ENCODE peak calls at places on chromosomes 6 and 20, in five cellular contexts. N is stomach, F is mammary epithelial cell, B is HCT116, T is breast epithelium. X is an unnamed sample.

GRCh38 chr6:47084530-47084929 is 42.4 kb upstream of the ADGRF1 start:
- DNase-seq in N (no peak), F (no peak), B (no peak), T (no peak), X (peak; percentile 37)

GRCh38 chr6:31578461-31579118 is 3.2 kb downstream of the TNF start:
- DNase-seq in N (no peak), F (peak; percentile 95), B (no peak), T (no peak), X (no peak)

GRCh38 chr20:61312909-61313308 is 60.8 kb downstream of the CDH4 start:
- DNase-seq in N (no peak), F (no peak), B (no peak), T (no peak), X (no peak)

GRCh38 chr6:113879186-113880096 is 22.3 kb downstream of the MARCKS start:
- DNase-seq in N (peak; percentile 54), F (peak; percentile 64), B (peak; percentile 68), T (no peak), X (peak; percentile 70)

GRCh38 chr20:21202284-21202683 is 76.4 kb downstream of the KIZ start:
- DNase-seq in N (no peak), F (peak; percentile 17), B (peak; percentile 50), T (no peak), X (peak; percentile 27)

GRCh38 chr6:155498370-155498769 is 42.7 kb upstream of the NOX3 start:
- DNase-seq in N (no peak), F (no peak), B (no peak), T (no peak), X (no peak)

GRCh38 chr6:7737867-7738266 is 12.0 kb downstream of the BMP6 start:
- DNase-seq in N (no peak), F (no peak), B (no peak), T (no peak), X (no peak)

GRCh38 chr20:32902456-32903420 is 44.0 kb downstream of the EFCAB8 start:
- DNase-seq in N (peak; percentile 60), F (peak; percentile 36), B (peak; percentile 27), T (no peak), X (peak; percentile 66)

GRCh38 chr20:57690525-57690924 is 19.3 kb downstream of the PMEPA1 start:
- DNase-seq in N (no peak), F (no peak), B (no peak), T (no peak), X (no peak)

GRCh38 chr6:95815389-95816056 is 200.3 kb upstream of the FUT9 start:
- DNase-seq in N (peak; percentile 28), F (no peak), B (no peak), T (no peak), X (no peak)

GRCh38 chr6:41938590-41938989 is 3.0 kb downstream of the CCND3 start:
- DNase-seq in N (no peak), F (no peak), B (no peak), T (no peak), X (no peak)
- H3K4me1 ChIP-seq in N (peaks cover 73% of the 10 kb centered on the region), F (peaks cover 42% of the 10 kb centered on the region), B (peaks cover 35% of the 10 kb centered on the region), T (peaks cover 26% of the 10 kb centered on the region), X (peaks cover 6% of the 10 kb centered on the region)

DNA sequence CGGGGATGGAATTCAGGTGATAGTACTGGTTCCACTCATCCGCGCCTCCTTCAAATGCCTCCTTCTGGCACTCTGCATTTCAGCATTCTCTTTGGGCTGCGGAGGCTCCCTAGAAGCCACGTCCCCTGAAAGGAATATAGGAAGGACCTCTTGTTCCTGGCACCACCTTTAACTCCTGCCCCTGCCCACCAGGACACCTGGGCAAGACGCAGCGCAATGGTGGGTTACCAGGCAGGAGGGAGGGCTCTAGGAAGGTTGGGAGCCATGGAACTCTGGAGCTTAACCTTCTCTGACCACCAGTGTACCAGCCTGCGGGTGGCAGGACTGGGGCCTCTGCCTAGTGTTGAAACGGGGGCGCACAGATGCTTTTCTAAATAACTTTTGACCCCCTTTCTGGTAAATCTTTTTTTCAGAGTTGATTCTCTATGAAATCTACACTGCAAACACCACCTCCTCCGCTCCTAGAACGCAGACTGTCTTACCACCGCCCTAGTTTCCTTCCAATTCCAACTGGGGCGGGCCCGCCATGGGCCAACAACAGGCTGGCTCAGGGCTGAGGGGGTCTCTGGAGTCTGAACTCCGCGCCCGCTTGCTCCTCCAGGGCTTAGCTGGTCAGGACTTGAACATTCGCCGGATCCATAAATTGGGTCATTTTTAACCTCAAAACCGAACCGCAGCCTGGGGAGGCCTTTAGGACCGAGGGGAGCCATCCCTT is 871 bp upstream of the SYNDIG1 start:
- DNase-seq in N (no peak), F (no peak), B (no peak), T (no peak), X (no peak)
- H3K27me3 ChIP-seq in N (no peaks in the 10 kb centered on the region), F (no peaks in the 10 kb centered on the region), B (peaks cover 31% of the 10 kb centered on the region), T (peaks cover 7% of the 10 kb centered on the region), X (peaks cover 69% of the 10 kb centered on the region)

GRCh38 chr20:62694868-62695267 is 13.8 kb upstream of the NTSR1 start:
- DNase-seq in N (no peak), F (no peak), B (no peak), T (no peak), X (no peak)

GRCh38 chr20:62695448-62696414 is 12.9 kb upstream of the NTSR1 start:
- DNase-seq in N (no peak), F (no peak), B (no peak), T (no peak), X (no peak)

GRCh38 chr20:62697468-62697912 is 11.1 kb upstream of the NTSR1 start:
- DNase-seq in N (no peak), F (no peak), B (no peak), T (no peak), X (no peak)

GRCh38 chr20:62696999-62697398 is 11.6 kb upstream of the NTSR1 start:
- DNase-seq in N (no peak), F (no peak), B (no peak), T (no peak), X (no peak)

GRCh38 chr20:62696431-62696957 is 12.1 kb upstream of the NTSR1 start:
- DNase-seq in N (no peak), F (no peak), B (no peak), T (no peak), X (no peak)
- TF ChIP-seq CTCF in N (no peak), F (no peak), B (no peak), T (no peak), X (no peak)

DNA sequence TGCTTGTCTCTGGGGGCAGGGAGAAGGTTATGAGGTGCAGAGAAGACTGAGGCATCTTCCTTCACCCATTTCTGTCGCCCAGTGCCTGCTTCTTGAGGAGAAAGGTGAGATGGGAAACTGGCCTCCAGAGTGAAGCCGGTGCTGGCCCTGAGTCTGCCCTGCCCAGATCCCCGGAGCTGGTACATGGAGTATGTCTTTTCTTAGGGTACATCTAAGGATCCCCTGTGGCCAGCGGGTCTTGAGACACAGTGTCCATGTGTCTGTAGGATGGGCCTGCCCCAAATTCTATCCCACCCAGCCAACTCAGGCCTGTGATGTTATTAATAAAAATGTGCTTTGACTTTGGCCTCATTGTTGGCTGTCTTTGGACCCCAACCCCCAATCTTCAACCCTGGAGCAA is 8.8 kb upstream of the BAK1 start:
- DNase-seq in N (no peak), F (no peak), B (no peak), T (no peak), X (no peak)
- H3K4me1 ChIP-seq in N (peaks cover 41% of the 10 kb centered on the region), F (peaks cover 42% of the 10 kb centered on the region), B (peaks cover 68% of the 10 kb centered on the region), T (no peaks in the 10 kb centered on the region), X (peaks cover 10% of the 10 kb centered on the region)

DNA sequence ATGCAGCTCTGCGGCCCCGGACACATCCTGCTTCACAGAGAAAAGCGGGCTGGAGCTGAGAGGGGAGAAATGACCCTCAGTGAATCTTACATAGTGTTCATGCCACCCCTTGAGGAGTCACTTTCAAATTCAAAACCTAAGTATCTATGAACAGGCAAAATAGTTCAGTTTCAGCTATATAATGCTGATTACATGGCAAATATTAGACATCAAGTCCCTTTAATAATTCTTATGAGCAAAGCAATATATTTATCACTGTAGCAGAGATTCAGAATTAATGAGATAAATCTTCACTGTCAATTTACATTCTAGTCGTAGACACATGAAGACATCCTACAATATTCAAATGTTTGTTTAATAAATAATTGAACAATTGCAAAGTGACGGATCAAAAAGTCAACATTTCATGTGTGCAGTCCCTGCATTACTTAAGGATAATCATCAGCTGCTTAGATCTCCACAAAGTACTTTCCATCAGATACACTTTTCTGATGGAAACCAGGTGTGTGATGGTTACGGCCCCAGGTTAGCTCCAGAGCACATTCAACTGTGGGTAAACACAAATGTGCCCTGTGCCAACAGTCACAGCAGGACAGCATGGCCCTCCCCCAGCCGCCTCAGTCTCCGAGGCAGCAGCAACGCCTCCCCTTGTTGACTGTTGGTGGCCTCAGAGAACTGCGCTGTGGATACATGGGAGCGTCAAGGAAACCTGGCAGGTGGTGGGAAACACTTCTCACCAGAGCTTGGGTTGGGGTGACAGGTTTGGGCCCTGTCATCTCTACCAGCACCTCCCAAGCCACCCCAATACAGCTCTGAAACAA is 787 bp upstream of the PRR18 start:
- DNase-seq in N (peak; percentile 52), F (no peak), B (no peak), T (peak; percentile 67), X (no peak)
- H3K27me3 ChIP-seq in N (peaks cover 8% of the 10 kb centered on the region), F (peaks cover 39% of the 10 kb centered on the region), B (no peaks in the 10 kb centered on the region), T (peaks cover 9% of the 10 kb centered on the region), X (peaks cover 70% of the 10 kb centered on the region)

GRCh38 chr6:50259903-50260302 is 210.2 kb upstream of the DEFB112 start:
- DNase-seq in N (no peak), F (no peak), B (no peak), T (no peak), X (no peak)

GRCh38 chr6:50270427-50270826 is 220.7 kb upstream of the DEFB112 start:
- DNase-seq in N (no peak), F (no peak), B (no peak), T (no peak), X (no peak)

GRCh38 chr6:50264995-50265571 is 215.4 kb upstream of the DEFB112 start:
- DNase-seq in N (no peak), F (peak; percentile 21), B (no peak), T (no peak), X (peak; percentile 49)
- TF ChIP-seq CTCF in N (no peak), F (peak; percentile 73), B (no peak), T (no peak), X (no peak)

GRCh38 chr6:149268146-149268545 is 49.4 kb upstream of the TAB2 start:
- DNase-seq in N (no peak), F (no peak), B (no peak), T (no peak), X (no peak)
- H3K4me1 ChIP-seq in N (no peaks in the 10 kb centered on the region), F (no peaks in the 10 kb centered on the region), B (peaks cover 5% of the 10 kb centered on the region), T (no peaks in the 10 kb centered on the region), X (peaks cover 6% of the 10 kb centered on the region)

DNA sequence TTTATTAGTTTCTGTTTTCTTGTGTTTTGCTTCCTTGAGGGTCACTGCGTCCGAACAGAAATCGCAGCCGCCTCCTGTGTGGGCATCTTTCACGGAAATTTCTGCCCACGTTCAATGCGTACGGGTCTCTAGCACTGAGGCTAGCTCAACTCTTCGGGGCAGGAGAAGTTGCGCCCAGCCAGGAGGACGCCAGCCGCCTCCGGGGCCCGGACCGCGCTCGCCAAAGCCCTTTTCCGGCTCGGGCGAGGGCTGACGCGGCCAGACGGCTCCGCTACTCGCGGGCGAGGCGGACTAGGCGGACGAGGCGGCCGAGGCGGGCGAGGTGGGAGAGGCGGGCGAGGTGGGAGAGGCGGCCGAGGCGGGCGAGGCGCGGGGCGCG is 845 bp downstream of the TFAP2B start:
- DNase-seq in N (no peak), F (peak; percentile 19), B (no peak), T (no peak), X (peak; percentile 47)
- H3K27me3 ChIP-seq in N (peaks cover 25% of the 10 kb centered on the region), F (peaks cover 74% of the 10 kb centered on the region), B (no peaks in the 10 kb centered on the region), T (peaks cover 2% of the 10 kb centered on the region), X (peaks cover 99% of the 10 kb centered on the region)

GRCh38 chr20:34190679-34191090 is 50.5 kb upstream of the ASIP start:
- DNase-seq in N (peak; percentile 68), F (peak; percentile 68), B (peak; percentile 67), T (peak; percentile 64), X (peak; percentile 87)
- TF ChIP-seq CTCF in N (peak; percentile 57), F (peak; percentile 89), B (peak; percentile 70), T (peak; percentile 73), X (peak; percentile 94)